ENCODE peak calls at places on chromosomes 13 and 19, in seven cellular contexts. N is A549, O is GM12878, J is upper lobe of right lung, K is suprapubic skin, R is uterus, H is nephron progenitor cell. X is an unnamed sample.

GRCh38 chr13:20105161-20105689 is 55.6 kb downstream of the GJA3 start:
- DNase-seq in N (no peak), O (no peak), J (no peak), K (no peak), R (no peak), H (no peak), X (no peak)

GRCh38 chr13:106443625-106444024 is 91.8 kb downstream of the EFNB2 start:
- DNase-seq in N (no peak), O (no peak), J (no peak), K (no peak), R (no peak), H (no peak), X (no peak)

GRCh38 chr19:1812426-1813196 is 535 bp upstream of the ATP8B3 start:
- DNase-seq in N (peak), O (peak), J (peak), K (peak), R (peak), H (peak), X (peak)

GRCh38 chr13:32731576-32731975 is 145.3 kb downstream of the PDS5B start:
- DNase-seq in N (peak), O (no peak), J (no peak), K (no peak), R (no peak), H (no peak), X (no peak)

GRCh38 chr13:24161010-24161775 is 673 bp downstream of the SPATA13 start:
- DNase-seq in N (no peak), O (no peak), J (no peak), K (no peak), R (no peak), H (peak), X (peak)

GRCh38 chr13:40271511-40271910 is 394.9 kb downstream of the FOXO1 start:
- DNase-seq in N (no peak), O (no peak), J (no peak), K (no peak), R (peak), H (no peak), X (peak)

GRCh38 chr13:95083758-95084157 is 217.5 kb downstream of the ABCC4 start:
- DNase-seq in N (peak), O (no peak), J (no peak), K (no peak), R (no peak), H (no peak), X (no peak)

GRCh38 chr19:50837300-50837699 is 3.9 kb upstream of the KLK15 start:
- DNase-seq in N (no peak), O (no peak), J (no peak), K (no peak), R (no peak), H (no peak), X (no peak)

GRCh38 chr19:17402982-17403855 is 2.2 kb downstream of the BST2 start:
- DNase-seq in N (peak), O (no peak), J (no peak), K (no peak), R (no peak), H (peak), X (peak)

GRCh38 chr13:48962281-48962680 is 13.4 kb upstream of the FNDC3A start:
- DNase-seq in N (no peak), O (no peak), J (no peak), K (no peak), R (no peak), H (no peak), X (no peak)

GRCh38 chr19:6489278-6490061 is 7.9 kb upstream of the DENND1C start:
- DNase-seq in N (no peak), O (peak), J (no peak), K (no peak), R (no peak), H (no peak), X (no peak)

GRCh38 chr13:98206946-98207345 is 29.9 kb upstream of the RNF113B start:
- DNase-seq in N (no peak), O (no peak), J (no peak), K (no peak), R (no peak), H (no peak), X (no peak)

GRCh38 chr19:53195265-53195879 is 2.2 kb upstream of the ZNF665 start:
- DNase-seq in N (peak), O (peak), J (no peak), K (no peak), R (peak), H (peak), X (peak)

GRCh38 chr19:41871573-41872383 is 5.3 kb upstream of the CD79A start:
- DNase-seq in N (peak), O (peak), J (no peak), K (no peak), R (no peak), H (no peak), X (no peak)

GRCh38 chr19:28609944-28610343 is 603.0 kb downstream of the UQCRFS1 start:
- DNase-seq in N (no peak), O (no peak), J (no peak), K (no peak), R (no peak), H (no peak), X (no peak)

GRCh38 chr13:24097064-24097463 is 63.5 kb upstream of the SPATA13 start:
- DNase-seq in N (peak), O (peak), J (no peak), K (no peak), R (no peak), H (no peak), X (no peak)

GRCh38 chr13:114144606-114145244 is 12.3 kb upstream of the RASA3 start:
- DNase-seq in N (no peak), O (no peak), J (peak), K (no peak), R (no peak), H (no peak), X (no peak)

GRCh38 chr19:21608571-21608970 is 103.2 kb downstream of the ZNF429 start:
- DNase-seq in N (no peak), O (no peak), J (no peak), K (no peak), R (no peak), H (no peak), X (no peak)

GRCh38 chr13:99258210-99258860 is at the start of gene GPR18:
- DNase-seq in N (no peak), O (peak), J (no peak), K (no peak), R (no peak), H (no peak), X (no peak)

GRCh38 chr19:8095354-8095886 is 42.9 kb downstream of the CCL25 start:
- DNase-seq in N (no peak), O (no peak), J (no peak), K (no peak), R (no peak), H (no peak), X (no peak)

GRCh38 chr19:38713227-38713649 is 31.0 kb downstream of the CAPN12 start:
- DNase-seq in N (no peak), O (no peak), J (no peak), K (no peak), R (peak), H (no peak), X (no peak)

GRCh38 chr13:21053231-21053630 is 8.2 kb downstream of the LATS2 start:
- DNase-seq in N (no peak), O (no peak), J (no peak), K (no peak), R (no peak), H (no peak), X (no peak)

GRCh38 chr19:10290876-10291553 is 1.3 kb downstream of the ICAM5 start:
- DNase-seq in N (peak), O (no peak), J (peak), K (no peak), R (peak), H (peak), X (no peak)

GRCh38 chr19:15244808-15245207 is 12.6 kb upstream of the EPHX3 start:
- DNase-seq in N (no peak), O (no peak), J (no peak), K (no peak), R (no peak), H (no peak), X (no peak)

GRCh38 chr13:71758823-71759222 is 108.2 kb downstream of the DACH1 start:
- DNase-seq in N (no peak), O (no peak), J (no peak), K (no peak), R (no peak), H (peak), X (no peak)

GRCh38 chr19:808176-808741 is 11.0 kb downstream of the PTBP1 start:
- DNase-seq in N (no peak), O (no peak), J (peak), K (no peak), R (no peak), H (no peak), X (no peak)

GRCh38 chr19:17706750-17707181 is 12.5 kb upstream of the MAP1S start:
- DNase-seq in N (peak), O (no peak), J (no peak), K (no peak), R (no peak), H (peak), X (no peak)

GRCh38 chr19:34241513-34242337 is 12.6 kb upstream of the GARRE1 start:
- DNase-seq in N (peak), O (no peak), J (peak), K (no peak), R (no peak), H (peak), X (peak)

GRCh38 chr19:45385392-45386221 is 15.2 kb upstream of the ERCC2 start:
- DNase-seq in N (no peak), O (no peak), J (no peak), K (no peak), R (no peak), H (no peak), X (no peak)

GRCh38 chr13:113553541-113554332 is 30.8 kb upstream of the TFDP1 start:
- DNase-seq in N (no peak), O (no peak), J (peak), K (peak), R (no peak), H (no peak), X (no peak)

GRCh38 chr13:51765142-51765515 is 38.8 kb downstream of the DHRS12 start:
- DNase-seq in N (no peak), O (no peak), J (no peak), K (no peak), R (no peak), H (no peak), X (no peak)

GRCh38 chr19:53538378-53539109 is 599 bp downstream of the ZNF331 start:
- DNase-seq in N (no peak), O (no peak), J (no peak), K (no peak), R (no peak), H (no peak), X (no peak)

GRCh38 chr13:73481877-73482445 is 423.2 kb downstream of the KLF5 start:
- DNase-seq in N (no peak), O (no peak), J (no peak), K (no peak), R (no peak), H (no peak), X (no peak)

GRCh38 chr13:68481130-68481529 is 1251.0 kb upstream of the PCDH9 start:
- DNase-seq in N (no peak), O (no peak), J (no peak), K (no peak), R (no peak), H (no peak), X (no peak)

GRCh38 chr19:3272952-3273351 is 48.5 kb downstream of the CELF5 start:
- DNase-seq in N (no peak), O (no peak), J (no peak), K (no peak), R (no peak), H (no peak), X (no peak)

GRCh38 chr19:50718255-50719118 is 1.1 kb downstream of the SHANK1 start:
- DNase-seq in N (no peak), O (no peak), J (no peak), K (no peak), R (no peak), H (peak), X (no peak)

GRCh38 chr13:26508885-26509284 is 48.6 kb upstream of the WASF3 start:
- DNase-seq in N (peak), O (no peak), J (no peak), K (peak), R (peak), H (no peak), X (no peak)

GRCh38 chr13:79997244-79997643 is 343.7 kb downstream of the SPRY2 start:
- DNase-seq in N (no peak), O (no peak), J (no peak), K (no peak), R (no peak), H (no peak), X (no peak)

GRCh38 chr13:45295536-45295935 is 45.4 kb downstream of the TPT1 start:
- DNase-seq in N (no peak), O (no peak), J (no peak), K (no peak), R (no peak), H (no peak), X (no peak)

GRCh38 chr19:3304871-3305423 is 61.4 kb upstream of the NFIC start:
- DNase-seq in N (peak), O (peak), J (peak), K (no peak), R (peak), H (peak), X (peak)

GRCh38 chr19:54806516-54806838 is 3.1 kb downstream of the KIR2DL4 start:
- DNase-seq in N (no peak), O (no peak), J (no peak), K (no peak), R (no peak), H (no peak), X (no peak)

GRCh38 chr19:54805665-54806515 is 2.5 kb downstream of the KIR2DL4 start:
- DNase-seq in N (no peak), O (no peak), J (no peak), K (peak), R (no peak), H (no peak), X (no peak)

GRCh38 chr19:54804571-54804970 is 1.2 kb downstream of the KIR2DL4 start:
- DNase-seq in N (no peak), O (no peak), J (no peak), K (no peak), R (no peak), H (no peak), X (no peak)

GRCh38 chr19:54803410-54803809 is at the start of gene KIR2DL4:
- DNase-seq in N (no peak), O (no peak), J (no peak), K (no peak), R (no peak), H (no peak), X (no peak)

DNA sequence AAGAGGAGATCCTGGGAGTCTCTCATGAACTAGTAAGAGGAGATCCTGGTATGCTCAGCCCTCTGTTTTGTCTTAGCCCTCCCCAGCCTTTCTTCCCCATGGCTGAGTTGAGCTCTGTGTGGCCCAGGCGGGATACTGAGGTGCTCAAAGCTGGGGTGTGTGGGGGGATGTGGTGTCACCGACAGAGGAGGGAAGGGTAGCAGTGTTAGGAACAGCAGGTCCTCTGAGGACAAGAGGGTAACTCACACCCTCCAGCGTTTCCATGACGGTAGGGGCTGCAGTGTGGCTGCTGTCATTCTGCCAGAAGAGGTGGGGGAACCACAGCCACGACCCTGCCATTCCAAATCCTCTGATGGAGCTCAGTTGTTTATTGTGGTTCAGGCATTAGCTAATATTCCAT is 691 bp downstream of the KIR2DL4 start:
- DNase-seq in N (no peak), O (no peak), J (no peak), K (peak), R (no peak), H (no peak), X (no peak)
- TF ChIP-seq CTCF in N (no peak), O (no peak), J (no peak), K (no peak), R (no peak), H (no peak), X (no peak)

GRCh38 chr13:91347996-91348905 is 764 bp downstream of the MIR17HG start:
- DNase-seq in N (peak), O (no peak), J (peak), K (no peak), R (peak), H (peak), X (peak)
- TF ChIP-seq CTCF in N (no peak), O (no peak), J (no peak), K (no peak), R (no peak), H (no peak), X (no peak)

GRCh38 chr19:43101950-43102349 is 19.4 kb upstream of the PSG2 start:
- DNase-seq in N (no peak), O (no peak), J (no peak), K (no peak), R (no peak), H (no peak), X (no peak)
- TF ChIP-seq CTCF in N (peak), O (no peak), J (no peak), K (no peak), R (no peak), H (no peak), X (no peak)

GRCh38 chr19:19737559-19738332 is 4.8 kb upstream of the ZNF14 start:
- DNase-seq in N (no peak), O (no peak), J (no peak), K (no peak), R (no peak), H (no peak), X (no peak)

GRCh38 chr19:19738564-19738963 is 5.7 kb upstream of the ZNF14 start:
- DNase-seq in N (no peak), O (no peak), J (no peak), K (no peak), R (no peak), H (no peak), X (no peak)

DNA sequence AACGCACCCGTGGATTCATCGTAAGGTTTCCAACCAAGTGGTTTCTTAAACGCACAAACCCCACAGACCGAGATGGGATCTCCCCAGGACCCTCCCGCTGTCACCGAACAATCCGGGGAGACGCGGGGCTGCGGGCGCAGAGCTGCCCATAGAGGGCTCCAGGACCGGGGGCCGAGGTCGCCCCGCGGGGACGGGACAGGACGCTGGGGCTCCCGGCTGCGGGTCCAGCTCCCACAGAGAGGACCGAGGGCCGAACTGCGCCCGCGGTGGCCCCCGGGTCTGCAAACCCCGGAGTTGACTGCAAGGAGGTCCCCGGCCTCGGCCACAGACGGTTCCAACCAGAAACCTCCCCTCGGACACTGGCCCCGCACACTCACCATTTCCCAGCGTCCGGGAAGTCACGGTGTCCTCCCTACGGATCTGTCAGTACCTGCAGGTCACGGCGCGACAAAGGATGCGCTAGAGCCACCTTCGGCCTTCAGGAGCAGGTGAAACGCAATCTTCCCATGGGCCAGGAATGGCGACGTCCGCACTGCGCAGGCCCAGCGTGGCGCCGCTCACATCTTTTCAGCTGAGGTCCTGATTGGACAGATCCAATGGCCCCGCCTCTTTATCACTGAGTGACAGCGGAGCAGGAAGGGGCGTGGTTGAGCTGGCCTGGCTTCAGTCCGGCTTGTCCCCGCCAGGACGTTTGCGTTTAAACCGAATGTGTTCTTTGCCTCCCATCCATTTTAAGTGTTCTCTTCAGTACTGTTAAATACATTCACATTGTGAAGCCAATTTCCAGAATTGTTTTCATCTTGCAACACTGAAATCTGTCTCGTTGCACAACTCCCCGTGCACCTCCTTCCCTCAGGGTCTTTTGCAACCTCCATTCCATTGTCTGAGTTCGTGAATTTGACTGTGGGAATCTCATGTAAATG is at the start of gene ZNF14:
- DNase-seq in N (peak), O (peak), J (peak), K (peak), R (peak), H (peak), X (peak)
- TF ChIP-seq CTCF in N (no peak), O (no peak), J (peak), K (no peak), R (no peak), H (no peak), X (no peak)

GRCh38 chr13:110915057-110915873 is at the start of gene ANKRD10:
- DNase-seq in N (peak), O (peak), J (peak), K (peak), R (peak), H (peak), X (peak)
- TF ChIP-seq CTCF in N (peak), O (peak), J (peak), K (peak), R (peak), H (peak), X (peak)

X was measured in endothelial cell.